ENCODE peak calls at places on chromosomes 6 and 20, in six cellular contexts. I is sigmoid colon, C is prostate gland, N is spleen, Y is BJ, W is transverse colon. X is an unnamed sample.

GRCh38 chr6:87730310-87730709 is 28.3 kb upstream of the AKIRIN2 start:
- DNase-seq in Y (no peak), N (no peak), C (peak; percentile 56), I (peak; percentile 75), W (peak; percentile 40), X (no peak)

GRCh38 chr20:31835977-31836852 is 9.2 kb downstream of the FOXS1 start:
- DNase-seq in W (peak; percentile 71), Y (peak; percentile 41), I (peak; percentile 83), C (no peak), N (no peak), X (peak; percentile 87)

GRCh38 chr6:107655245-107655644 is 165.3 kb downstream of the SOBP start:
- DNase-seq in C (no peak), Y (no peak), I (no peak), N (no peak), W (no peak), X (no peak)

GRCh38 chr6:135568366-135568765 is 70.8 kb upstream of the AHI1 start:
- DNase-seq in C (peak; percentile 7), Y (peak; percentile 32), I (no peak), W (peak; percentile 10), N (no peak), X (no peak)

GRCh38 chr6:67898875-67899274 is 736.2 kb upstream of the ADGRB3 start:
- DNase-seq in Y (no peak), N (no peak), C (no peak), W (no peak), I (no peak), X (no peak)

GRCh38 chr6:36197739-36198221 is 1.2 kb downstream of the BRPF3 start:
- DNase-seq in C (no peak), N (peak; percentile 80), W (no peak), I (no peak), Y (no peak), X (no peak)

GRCh38 chr20:33463332-33464101 is 20.0 kb upstream of the SNTA1 start:
- DNase-seq in W (no peak), I (no peak), C (no peak), N (no peak), Y (no peak), X (no peak)

GRCh38 chr6:134253681-134254080 is 64.2 kb downstream of the SGK1 start:
- DNase-seq in Y (peak; percentile 67), C (no peak), I (no peak), N (no peak), W (no peak), X (peak; percentile 58)

GRCh38 chr6:122780114-122780513 is 598 bp downstream of the FABP7 start:
- DNase-seq in I (no peak), Y (no peak), C (no peak), N (no peak), W (no peak), X (no peak)

GRCh38 chr20:58621906-58622548 is 29.1 kb upstream of the STX16 start:
- DNase-seq in C (no peak), W (no peak), Y (no peak), N (peak; percentile 29), I (no peak), X (no peak)

GRCh38 chr6:139240161-139241010 is 51.4 kb downstream of the TXLNB start:
- DNase-seq in N (no peak), Y (no peak), W (peak; percentile 65), C (peak; percentile 78), I (no peak), X (no peak)

GRCh38 chr20:11540558-11540957 is 377.1 kb upstream of the BTBD3 start:
- DNase-seq in W (no peak), C (no peak), Y (no peak), I (no peak), N (no peak), X (no peak)

GRCh38 chr20:11542645-11543044 is 375.0 kb upstream of the BTBD3 start:
- DNase-seq in N (no peak), I (no peak), W (no peak), Y (no peak), C (no peak), X (no peak)

GRCh38 chr20:11549172-11550117 is 368.2 kb upstream of the BTBD3 start:
- DNase-seq in Y (no peak), I (no peak), N (no peak), W (no peak), C (no peak), X (no peak)

GRCh38 chr20:11544029-11544678 is 373.5 kb upstream of the BTBD3 start:
- DNase-seq in W (peak; percentile 14), I (no peak), Y (peak; percentile 11), N (no peak), C (peak; percentile 75), X (peak; percentile 16)
- TF ChIP-seq CTCF in W (peak; percentile 80), I (peak; percentile 56), Y (peak; percentile 49), N (peak; percentile 62), C (peak; percentile 73), X (peak; percentile 48)

GRCh38 chr20:16589623-16590022 is 16.4 kb upstream of the KIF16B start:
- DNase-seq in N (no peak), C (no peak), I (no peak), Y (no peak), W (no peak), X (no peak)
- TF ChIP-seq CTCF in N (no peak), C (no peak), I (no peak), Y (no peak), W (no peak), X (no peak)

GRCh38 chr6:169589293-169589692 is 112.5 kb downstream of the WDR27 start:
- DNase-seq in N (no peak), Y (no peak), I (no peak), W (peak; percentile 51), C (no peak), X (peak; percentile 35)

GRCh38 chr6:169579712-169580111 is 122.1 kb downstream of the WDR27 start:
- DNase-seq in W (no peak), Y (no peak), I (no peak), N (no peak), C (no peak), X (no peak)

GRCh38 chr6:169589699-169590257 is 112.1 kb downstream of the WDR27 start:
- DNase-seq in I (no peak), Y (no peak), C (no peak), W (no peak), N (no peak), X (peak; percentile 70)

GRCh38 chr6:169587992-169588391 is 113.8 kb downstream of the WDR27 start:
- DNase-seq in N (no peak), Y (no peak), I (no peak), C (no peak), W (no peak), X (no peak)

GRCh38 chr6:169583867-169584541 is 117.8 kb downstream of the WDR27 start:
- DNase-seq in N (no peak), Y (no peak), I (no peak), C (no peak), W (no peak), X (no peak)
- TF ChIP-seq CTCF in N (no peak), Y (no peak), I (no peak), C (no peak), W (no peak), X (no peak)

DNA sequence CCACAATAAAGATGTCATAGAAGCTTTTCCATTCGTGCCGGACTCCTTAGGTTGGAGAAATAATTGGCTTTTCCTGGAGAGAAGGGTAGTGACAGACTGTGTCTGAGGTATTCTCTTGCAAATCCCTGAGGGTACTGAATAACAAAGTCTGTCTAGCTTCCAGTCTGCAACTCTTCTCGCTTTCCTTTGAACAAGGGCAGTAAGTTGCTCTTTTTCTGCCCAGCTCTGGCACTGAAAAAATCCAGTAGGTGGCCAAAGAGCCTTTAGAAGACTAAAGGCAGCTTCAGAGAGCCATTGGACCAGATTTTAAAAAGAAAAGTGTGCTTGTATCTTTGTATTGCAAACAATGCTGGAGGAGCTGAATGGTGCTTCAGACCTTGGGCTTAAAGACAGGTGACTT is 20.7 kb upstream of the RREB1 start:
- DNase-seq in W (no peak), N (no peak), C (no peak), I (no peak), Y (no peak), X (no peak)
- TF ChIP-seq CTCF in W (peak; percentile 13), N (peak; percentile 29), C (no peak), I (peak; percentile 27), Y (peak; percentile 34), X (no peak)